ENCODE peak calls at places on chromosomes 1 and 21, in ten cellular contexts. L is coronary artery, G is ovary, W is AG09319, X is fibroblast of lung, Z is OCI-LY7, R is transverse colon, N is neural crest cell, E is endothelial cell of umbilical vein, F is WTC11. D is an unnamed sample.

GRCh38 chr1:72166426-72166825 is 115.9 kb downstream of the NEGR1 start:
- DNase-seq in G (no peak), E (peak; percentile 46), N (no peak), W (no peak), Z (no peak), L (no peak), F (no peak), R (no peak), X (no peak), D (no peak)

GRCh38 chr1:205954819-205955404 is 11.7 kb upstream of the SLC26A9 start:
- DNase-seq in L (no peak), G (no peak), W (no peak), X (no peak), E (no peak), F (no peak), N (no peak), Z (no peak), R (no peak), D (no peak)

GRCh38 chr1:85334962-85335361 is 58.5 kb upstream of the BCL10 start:
- DNase-seq in L (no peak), X (peak; percentile 84), Z (no peak), F (no peak), N (no peak), E (no peak), W (no peak), G (no peak), R (no peak), D (no peak)

GRCh38 chr1:1390675-1391074 is 8.5 kb downstream of the CCNL2 start:
- DNase-seq in G (no peak), E (no peak), W (no peak), R (no peak), Z (no peak), N (no peak), L (no peak), X (no peak), F (no peak), D (no peak)

GRCh38 chr21:35506352-35506751 is 457.2 kb upstream of the RUNX1 start:
- DNase-seq in E (peak; percentile 60), G (no peak), Z (no peak), R (no peak), X (peak; percentile 85), F (no peak), L (no peak), W (no peak), N (no peak), D (no peak)

GRCh38 chr1:233151850-233152249 is 143.7 kb downstream of the PCNX2 start:
- DNase-seq in N (no peak), R (no peak), W (no peak), X (peak; percentile 19), Z (no peak), L (no peak), F (no peak), G (no peak), E (no peak), D (no peak)

GRCh38 chr1:209412036-209412435 is 171.5 kb upstream of the CAMK1G start:
- DNase-seq in G (no peak), W (no peak), N (no peak), L (peak; percentile 26), R (no peak), Z (no peak), F (no peak), X (peak; percentile 38), E (no peak), D (no peak)

GRCh38 chr1:34115233-34115632 is 49.8 kb downstream of the CSMD2 start:
- DNase-seq in L (no peak), G (no peak), Z (no peak), E (no peak), R (no peak), W (no peak), X (peak; percentile 33), F (no peak), N (no peak), D (no peak)

GRCh38 chr1:23561813-23562100 is 2.5 kb upstream of the ID3 start:
- DNase-seq in F (no peak), G (no peak), R (no peak), N (no peak), L (no peak), X (peak; percentile 63), W (no peak), Z (no peak), E (no peak), D (no peak)

GRCh38 chr1:5620997-5621396 is 371.2 kb downstream of the NPHP4 start:
- DNase-seq in Z (peak; percentile 7), F (peak; percentile 21), R (no peak), L (no peak), G (no peak), X (no peak), W (no peak), N (peak; percentile 25), E (no peak), D (no peak)
- TF ChIP-seq CTCF in Z (peak; percentile 49), F (no peak), R (peak; percentile 32), L (no peak), G (no peak), X (no peak), W (no peak), N (peak; percentile 74), E (no peak), D (no peak)

GRCh38 chr1:109792056-109792831 is 28.5 kb upstream of the EPS8L3 start:
- DNase-seq in W (peak; percentile 91), Z (no peak), E (peak; percentile 90), L (peak; percentile 80), N (peak; percentile 35), R (peak; percentile 67), G (peak; percentile 91), X (peak; percentile 94), F (peak; percentile 51), D (no peak)

GRCh38 chr1:109791495-109792040 is 27.8 kb upstream of the EPS8L3 start:
- DNase-seq in G (peak; percentile 38), R (peak; percentile 7), L (peak; percentile 74), N (no peak), X (no peak), Z (no peak), E (no peak), W (no peak), F (no peak), D (no peak)

GRCh38 chr1:109789771-109790170 is 26.0 kb upstream of the EPS8L3 start:
- DNase-seq in R (peak; percentile 5), W (no peak), X (no peak), N (no peak), L (peak; percentile 71), G (peak; percentile 17), Z (no peak), F (no peak), E (no peak), D (no peak)

GRCh38 chr1:109790329-109790728 is 26.6 kb upstream of the EPS8L3 start:
- DNase-seq in G (no peak), F (no peak), N (no peak), L (no peak), X (no peak), E (no peak), W (no peak), R (no peak), Z (no peak), D (no peak)

GRCh38 chr1:109790735-109791494 is 27.2 kb upstream of the EPS8L3 start:
- DNase-seq in W (no peak), X (peak; percentile 67), Z (peak; percentile 71), G (peak; percentile 46), N (no peak), L (peak; percentile 77), R (peak; percentile 60), F (peak; percentile 53), E (peak; percentile 90), D (peak; percentile 85)
- TF ChIP-seq CTCF in W (peak; percentile 19), X (peak; percentile 32), Z (peak; percentile 57), G (no peak), N (peak; percentile 19), L (no peak), R (peak; percentile 19), F (no peak), E (peak; percentile 88), D (peak; percentile 53)

GRCh38 chr21:42696516-42697040 is 43.2 kb downstream of the PDE9A start:
- DNase-seq in F (no peak), X (no peak), G (no peak), E (no peak), N (no peak), Z (no peak), W (no peak), L (no peak), R (no peak), D (no peak)

GRCh38 chr21:42701706-42702456 is 48.5 kb downstream of the PDE9A start:
- DNase-seq in F (no peak), X (no peak), L (no peak), R (no peak), W (no peak), Z (no peak), G (no peak), N (no peak), E (no peak), D (no peak)

GRCh38 chr21:42698730-42699129 is 45.3 kb downstream of the PDE9A start:
- DNase-seq in N (no peak), R (no peak), L (no peak), E (no peak), G (no peak), X (no peak), F (no peak), W (no peak), Z (no peak), D (no peak)

GRCh38 chr21:42696026-42696380 is 42.6 kb downstream of the PDE9A start:
- DNase-seq in L (no peak), N (no peak), E (no peak), R (no peak), X (no peak), W (no peak), Z (no peak), G (no peak), F (no peak), D (no peak)

DNA sequence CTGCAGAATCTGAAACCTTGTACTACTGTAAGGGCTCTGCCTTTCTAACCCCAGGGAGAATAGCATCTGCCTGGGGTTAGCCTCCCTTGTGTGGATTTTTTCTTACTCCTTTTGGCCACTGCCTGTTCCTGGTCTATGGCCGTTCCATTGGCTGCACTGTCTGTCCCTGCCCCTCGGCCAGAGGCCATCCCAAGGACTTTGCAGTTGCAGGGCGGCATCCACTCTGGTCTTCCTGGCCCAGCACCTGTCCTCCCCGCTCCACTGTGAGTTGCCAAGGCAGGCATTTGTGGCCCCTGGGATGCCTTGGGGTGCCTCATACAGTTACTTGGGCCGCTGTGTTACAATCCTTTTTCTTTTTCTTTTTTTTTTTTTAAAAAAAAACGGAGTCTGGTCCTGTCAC is 45.8 kb downstream of the PDE9A start:
- DNase-seq in E (no peak), X (no peak), G (no peak), N (no peak), W (no peak), R (no peak), F (no peak), L (no peak), Z (no peak), D (no peak)
- TF ChIP-seq CTCF in E (no peak), X (no peak), G (no peak), N (no peak), W (no peak), R (no peak), F (no peak), L (no peak), Z (no peak), D (no peak)

DNA sequence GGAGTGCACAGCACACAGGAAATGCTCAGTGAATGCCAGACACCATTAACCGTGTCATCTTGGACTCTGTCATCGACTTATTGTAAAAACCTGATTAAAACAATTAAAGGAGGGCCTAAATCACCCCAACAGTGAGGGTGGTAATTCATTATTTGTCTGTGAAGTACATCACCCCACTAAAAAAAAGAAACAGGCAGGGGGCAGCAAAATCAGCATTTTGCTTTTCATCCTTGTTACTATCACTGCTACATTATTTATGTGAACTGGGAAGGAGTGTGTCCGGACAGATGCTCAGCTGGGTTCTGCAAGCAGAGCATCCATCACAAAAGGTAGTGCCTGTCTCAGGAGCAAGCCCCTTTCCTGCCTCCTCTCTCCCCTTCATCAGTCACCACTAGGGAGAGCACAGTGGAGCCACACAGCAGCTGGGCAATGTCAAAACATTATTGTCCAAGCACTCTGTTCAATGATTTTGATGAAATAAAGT is 98.5 kb downstream of the RERE start:
- DNase-seq in N (no peak), E (peak; percentile 16), R (no peak), L (no peak), W (no peak), X (no peak), Z (no peak), F (no peak), G (no peak), D (no peak)
- TF ChIP-seq CTCF in N (peak; percentile 24), E (no peak), R (peak; percentile 12), L (no peak), W (peak; percentile 33), X (peak; percentile 37), Z (peak; percentile 73), F (no peak), G (peak; percentile 15), D (peak; percentile 37)